ENCODE peak calls at places on chromosomes 7 and 10, in nine cellular contexts. S is MM.1S, A is cardiac muscle cell, M is RWPE1, Q is tibial artery, F is heart right ventricle, K is heart left ventricle, I is A549, D is upper lobe of right lung. U is an unnamed sample.
A peak's percentile ranks its signal among the peaks of the same experiment; 100 is the strongest.

GRCh38 chr10:114261116-114261515 is 22.1 kb downstream of the VWA2 start:
- DNase-seq in S (peak; percentile 13), A (peak; percentile 83), M (no peak), Q (no peak), F (no peak), K (no peak), I (no peak), D (no peak), U (no peak)

GRCh38 chr7:26293569-26294308 is 2.1 kb downstream of the SNX10 start:
- DNase-seq in S (peak; percentile 45), A (no peak), M (no peak), Q (no peak), F (no peak), K (no peak), I (no peak), D (no peak), U (no peak)

GRCh38 chr7:26365077-26365896 is 73.6 kb downstream of the SNX10 start:
- DNase-seq in S (peak; percentile 83), A (peak; percentile 86), M (peak; percentile 45), Q (no peak), F (peak; percentile 57), K (no peak), I (peak; percentile 74), D (no peak), U (peak; percentile 55)

GRCh38 chr7:30168800-30169584 is 34.2 kb downstream of the MTURN start:
- DNase-seq in S (no peak), A (peak; percentile 89), M (peak; percentile 92), Q (no peak), F (no peak), K (no peak), I (peak; percentile 42), D (no peak), U (no peak)

GRCh38 chr7:33762903-33763295 is 142.4 kb upstream of the BMPER start:
- DNase-seq in S (no peak), A (peak; percentile 44), M (no peak), Q (no peak), F (no peak), K (no peak), I (no peak), D (no peak), U (no peak)

GRCh38 chr7:151992375-151992774 is 33.1 kb upstream of the GALNT11 start:
- DNase-seq in S (peak; percentile 60), A (peak; percentile 46), M (peak; percentile 21), Q (peak; percentile 70), F (peak; percentile 47), K (peak; percentile 58), I (peak; percentile 81), D (peak; percentile 75), U (peak; percentile 84)

GRCh38 chr10:5943536-5943935 is 33.8 kb downstream of the IL15RA start:
- DNase-seq in S (no peak), A (peak; percentile 62), M (no peak), Q (peak; percentile 60), F (peak; percentile 61), K (peak; percentile 82), I (no peak), D (peak; percentile 73), U (no peak)

GRCh38 chr10:116728526-116729096 is 13.8 kb downstream of the HSPA12A start:
- DNase-seq in S (no peak), A (peak; percentile 8), M (no peak), Q (no peak), F (no peak), K (no peak), I (no peak), D (no peak), U (no peak)

GRCh38 chr10:42926831-42927230 is 144.2 kb downstream of the BMS1 start:
- DNase-seq in S (no peak), A (peak; percentile 77), M (peak; percentile 18), Q (no peak), F (no peak), K (peak; percentile 40), I (no peak), D (no peak), U (no peak)

GRCh38 chr7:70706204-70706603 is 425.7 kb upstream of the GALNT17 start:
- DNase-seq in S (no peak), A (no peak), M (no peak), Q (no peak), F (no peak), K (no peak), I (no peak), D (no peak), U (no peak)

GRCh38 chr10:932589-932988 is 1.1 kb upstream of the LARP4B start:
- DNase-seq in S (no peak), A (no peak), M (no peak), Q (no peak), F (no peak), K (no peak), I (no peak), D (no peak), U (no peak)

GRCh38 chr7:36066021-36066664 is 86.9 kb upstream of the EEPD1 start:
- DNase-seq in S (no peak), A (no peak), M (no peak), Q (no peak), F (no peak), K (no peak), I (no peak), D (no peak), U (no peak)

GRCh38 chr7:36071605-36072004 is 81.4 kb upstream of the EEPD1 start:
- DNase-seq in S (no peak), A (peak; percentile 22), M (no peak), Q (no peak), F (no peak), K (no peak), I (no peak), D (no peak), U (no peak)

GRCh38 chr7:36075561-36075960 is 77.5 kb upstream of the EEPD1 start:
- DNase-seq in S (no peak), A (no peak), M (no peak), Q (no peak), F (no peak), K (no peak), I (no peak), D (no peak), U (no peak)

GRCh38 chr7:36072620-36073019 is 80.4 kb upstream of the EEPD1 start:
- DNase-seq in S (no peak), A (no peak), M (no peak), Q (no peak), F (no peak), K (no peak), I (no peak), D (no peak), U (no peak)

DNA sequence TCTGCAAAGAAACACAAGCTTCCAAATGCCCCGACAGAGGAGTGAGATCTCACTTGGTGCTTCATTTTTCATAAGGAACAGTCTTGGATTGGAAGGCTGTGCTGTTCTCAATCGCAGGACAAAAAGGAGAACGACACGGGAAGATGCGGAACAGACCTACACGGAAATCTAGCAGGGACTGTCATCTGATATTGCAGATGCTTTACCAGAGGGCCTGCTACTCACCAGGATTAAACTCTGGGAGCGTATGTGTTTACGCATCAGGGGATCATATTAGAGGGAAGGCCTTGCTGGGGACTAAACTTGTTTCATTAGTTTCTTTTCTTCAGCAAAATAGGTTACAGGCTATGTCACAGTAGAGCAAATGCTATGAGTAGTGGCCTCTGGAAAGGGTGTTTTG is 82.8 kb upstream of the EEPD1 start:
- DNase-seq in S (no peak), A (no peak), M (no peak), Q (no peak), F (no peak), K (no peak), I (no peak), D (no peak), U (no peak)
- TF ChIP-seq CTCF in S (no peak), A (no peak), M (no peak), Q (no peak), F (no peak), K (no peak), I (no peak), D (no peak), U (no peak)

GRCh38 chr10:77863446-77863845 is 63.1 kb downstream of the DLG5 start:
- DNase-seq in S (no peak), A (peak; percentile 28), M (no peak), Q (no peak), F (no peak), K (no peak), I (no peak), D (no peak), U (no peak)
- H3K27ac ChIP-seq in S (no peak overlapping the region), A (no peak overlapping the region), M (peak overlapping the region; percentile 51), Q (no peak overlapping the region), F (no peak overlapping the region), K (no peak overlapping the region), I (no peak overlapping the region), D (no peak overlapping the region), U (no peak overlapping the region)

GRCh38 chr7:80671744-80672143 is 33.3 kb downstream of the CD36 start:
- DNase-seq in S (no peak), A (no peak), M (no peak), Q (no peak), F (no peak), K (no peak), I (no peak), D (no peak), U (no peak)
- TF ChIP-seq CTCF in S (no peak), A (no peak), M (no peak), Q (no peak), F (no peak), K (no peak), I (no peak), D (no peak), U (no peak)

GRCh38 chr10:120507651-120508050 is 50.6 kb downstream of the PLPP4 start:
- DNase-seq in S (no peak), A (no peak), M (no peak), Q (no peak), F (no peak), K (no peak), I (no peak), D (no peak), U (no peak)
- H3K27ac ChIP-seq in S (no peak overlapping the region), A (no peak overlapping the region), M (no peak overlapping the region), Q (no peak overlapping the region), F (no peak overlapping the region), K (no peak overlapping the region), I (no peak overlapping the region), D (no peak overlapping the region), U (no peak overlapping the region)

GRCh38 chr10:98858525-98858924 is 377.1 kb downstream of the HPSE2 start:
- DNase-seq in S (no peak), A (peak; percentile 2), M (no peak), Q (no peak), F (no peak), K (no peak), I (peak; percentile 9), D (no peak), U (peak; percentile 16)
- TF ChIP-seq CTCF in S (no peak), A (no peak), M (no peak), Q (no peak), F (no peak), K (no peak), I (peak; percentile 15), D (no peak), U (peak; percentile 33)

DNA sequence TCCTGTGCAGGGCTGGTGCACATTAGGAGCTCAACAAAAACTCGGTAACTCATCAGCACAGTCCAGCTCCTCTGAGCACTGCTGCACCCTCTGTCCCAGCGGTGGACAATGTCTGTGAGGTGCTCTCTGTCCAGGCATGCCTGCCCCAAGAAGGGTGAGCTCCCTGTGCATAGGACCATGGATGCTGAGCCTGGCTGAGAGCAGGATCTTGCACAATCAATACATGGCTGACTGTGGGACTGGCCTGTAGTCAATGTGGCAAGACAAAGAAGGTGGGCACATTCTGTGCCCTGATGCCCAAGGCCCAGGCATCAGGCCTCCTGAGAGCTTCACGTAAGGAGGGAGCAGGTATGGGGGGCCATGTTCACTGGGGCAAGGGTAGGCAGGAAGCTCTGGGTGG is 17.1 kb downstream of the ARHGAP22 start:
- DNase-seq in S (no peak), A (no peak), M (no peak), Q (no peak), F (no peak), K (no peak), I (no peak), D (no peak), U (no peak)
- H3K27ac ChIP-seq in S (no peak overlapping the region), A (no peak overlapping the region), M (peak overlapping the region; percentile 85), Q (no peak overlapping the region), F (no peak overlapping the region), K (no peak overlapping the region), I (no peak overlapping the region), D (no peak overlapping the region), U (no peak overlapping the region)